ENCODE peak calls at places on chromosomes 16 and 17, in seven cellular contexts. P, K, R, F, M, X and W are unnamed samples.
A peak's percentile ranks its signal among the peaks of the same experiment; 100 is the strongest.

GRCh38 chr16:30954993-30955392 is 2.6 kb upstream of the SETD1A start:
- DNase-seq in R (no peak), P (no peak), X (no peak), F (no peak), K (no peak), M (no peak), W (no peak)

GRCh38 chr17:33137411-33137810 is 145.8 kb downstream of the SPACA3 start:
- DNase-seq in P (no peak), F (no peak), X (no peak), K (no peak), M (no peak), R (no peak), W (no peak)

GRCh38 chr16:31676731-31677130 is 149.0 kb downstream of the AHSP start:
- DNase-seq in R (no peak), M (no peak), X (no peak), K (no peak), F (no peak), P (no peak), W (no peak)

GRCh38 chr17:32558997-32559650 is 72.3 kb downstream of the CDK5R1 start:
- DNase-seq in P (peak; percentile 92), F (no peak), M (no peak), R (no peak), K (no peak), X (no peak), W (no peak)

GRCh38 chr17:81393684-81394376 is 1.4 kb upstream of the BAHCC1 start:
- DNase-seq in P (peak; percentile 40), K (peak; percentile 100), M (peak; percentile 100), X (peak; percentile 100), R (peak; percentile 100), F (peak; percentile 100), W (peak; percentile 100)

GRCh38 chr16:80802902-80803301 is 1.5 kb downstream of the CDYL2 start:
- DNase-seq in M (no peak), R (no peak), X (no peak), K (no peak), P (no peak), F (no peak), W (no peak)

GRCh38 chr16:84382396-84382795 is 14.1 kb downstream of the ATP2C2 start:
- DNase-seq in K (no peak), M (no peak), X (no peak), R (no peak), P (no peak), F (no peak), W (no peak)

GRCh38 chr17:41784207-41784744 is 2.2 kb downstream of the JUP start:
- DNase-seq in K (peak; percentile 66), P (no peak), R (no peak), M (peak; percentile 52), F (no peak), X (no peak), W (no peak)

GRCh38 chr17:81727324-81728031 is 15.4 kb downstream of the SLC25A10 start:
- DNase-seq in M (peak; percentile 78), X (no peak), P (no peak), F (no peak), K (peak; percentile 88), R (no peak), W (no peak)

GRCh38 chr17:49359990-49360795 is 1.9 kb downstream of the ZNF652 start:
- DNase-seq in M (no peak), F (no peak), X (no peak), R (no peak), K (no peak), P (no peak), W (no peak)

GRCh38 chr16:4369006-4369766 is 2.5 kb upstream of the VASN start:
- DNase-seq in F (no peak), M (no peak), K (no peak), R (no peak), P (no peak), X (no peak), W (no peak)

GRCh38 chr16:52976539-52977167 is 76.0 kb downstream of the CHD9NB start:
- DNase-seq in M (no peak), F (no peak), P (no peak), R (no peak), K (no peak), X (no peak), W (no peak)

GRCh38 chr17:82350182-82351030 is 8.6 kb upstream of the TEX19 start:
- DNase-seq in K (no peak), M (peak; percentile 58), F (no peak), R (no peak), X (no peak), P (no peak), W (no peak)

GRCh38 chr17:229945-230235 is 48.4 kb upstream of the DOC2B start:
- DNase-seq in R (no peak), M (peak; percentile 1), K (no peak), X (no peak), F (no peak), P (no peak), W (peak; percentile 61)

GRCh38 chr17:9768381-9768934 is 22.9 kb downstream of the DHRS7C start:
- DNase-seq in K (no peak), X (no peak), F (no peak), R (no peak), P (no peak), M (no peak), W (peak; percentile 28)

GRCh38 chr17:9330140-9330902 is 245.3 kb downstream of the STX8 start:
- DNase-seq in K (no peak), P (no peak), X (no peak), M (no peak), F (no peak), R (no peak), W (no peak)

DNA sequence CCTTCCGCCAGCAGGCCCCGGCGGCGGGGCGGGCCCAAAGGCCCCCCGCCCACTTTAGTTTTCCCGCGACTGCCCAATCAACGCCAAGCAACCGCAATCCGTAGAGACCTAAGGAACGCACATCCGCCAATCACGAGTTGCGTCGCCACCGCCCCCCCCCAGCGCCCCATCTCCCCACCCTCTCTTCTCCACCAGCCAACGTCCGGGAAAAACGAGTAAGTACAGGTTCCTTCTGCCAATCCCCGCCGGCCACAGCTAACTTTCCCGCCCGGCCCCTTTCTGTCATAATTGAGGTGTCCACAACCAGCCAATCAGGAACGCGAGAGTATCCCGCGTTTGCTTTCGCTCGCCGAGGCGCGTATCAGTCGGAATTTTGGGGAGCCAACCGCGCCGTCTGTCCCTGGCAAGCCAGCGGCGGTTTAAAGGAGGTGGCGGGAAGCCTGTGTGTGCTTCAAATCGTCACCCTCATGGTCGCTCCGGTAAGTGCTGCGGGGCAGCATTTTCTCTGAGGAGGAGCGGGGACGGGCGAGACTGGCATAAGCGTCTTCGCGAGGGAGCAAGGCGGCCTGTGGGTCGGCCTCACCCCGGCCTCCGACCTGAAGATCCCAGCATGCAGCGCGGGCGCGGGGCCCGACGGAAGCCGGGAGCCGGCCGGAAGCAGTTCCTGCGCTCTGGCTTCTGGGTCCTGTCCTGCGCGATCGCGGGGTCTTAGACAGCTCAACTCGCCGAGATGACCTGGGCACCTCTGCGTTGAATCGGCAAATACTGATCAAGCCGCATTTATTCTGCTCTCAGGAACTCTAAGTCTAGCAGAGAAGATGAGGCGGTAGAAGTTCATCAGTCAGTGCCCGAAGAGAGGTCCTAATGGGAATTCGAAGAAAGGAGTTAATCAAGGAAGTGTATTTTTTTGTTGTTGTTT is at the start of gene MIS12:
- DNase-seq in R (peak; percentile 98), X (peak; percentile 100), P (peak; percentile 94), K (peak; percentile 98), F (peak; percentile 95), M (peak; percentile 98), W (peak; percentile 100)
- TF ChIP-seq POLR2A in R (peak; percentile 78), X (peak; percentile 33), P (peak; percentile 98), K (no peak), F (peak; percentile 81), M (peak; percentile 80), W (no peak)

DNA sequence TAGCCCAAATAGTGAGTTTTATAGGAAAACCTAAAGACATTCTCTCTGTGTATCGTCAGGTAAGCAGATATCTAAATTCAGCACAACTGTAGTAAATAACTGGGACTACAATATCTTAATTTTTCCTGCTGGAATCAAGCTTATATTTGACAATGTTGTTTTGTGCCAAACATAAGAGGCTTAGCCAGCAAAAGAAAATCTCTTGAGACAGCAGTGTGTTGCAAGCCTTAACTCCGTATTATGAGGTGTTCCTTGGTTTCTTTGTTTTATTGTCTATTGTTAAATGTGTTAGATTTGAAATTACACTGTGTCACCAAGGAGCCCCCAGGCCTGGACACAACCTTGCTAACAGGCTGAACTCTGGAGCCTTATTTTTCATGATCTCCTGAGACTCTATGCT is 1570.6 kb upstream of the GOT2 start:
- DNase-seq in X (no peak), R (no peak), P (no peak), M (no peak), K (no peak), F (no peak), W (no peak)
- H3K36me3 ChIP-seq in X (no peaks in the 10 kb centered on the region), R (no peaks in the 10 kb centered on the region), P (no peaks in the 10 kb centered on the region), M (no peaks in the 10 kb centered on the region), K (no peaks in the 10 kb centered on the region), F (no peaks in the 10 kb centered on the region), W (no peaks in the 10 kb centered on the region)

GRCh38 chr16:71288890-71289731 is at the start of gene CMTR2:
- DNase-seq in F (peak; percentile 93), X (peak; percentile 98), K (peak; percentile 96), P (peak; percentile 86), R (peak; percentile 84), M (peak; percentile 96), W (peak; percentile 97)
- TF ChIP-seq EP300 in F (no peak), X (no peak), K (no peak), P (no peak), R (peak; percentile 49), M (no peak), W (no peak)

GRCh38 chr17:7580631-7581554 is 1.5 kb downstream of the CD68 start:
- DNase-seq in M (no peak), R (no peak), K (no peak), X (no peak), F (no peak), P (no peak), W (no peak)

GRCh38 chr17:7582401-7583252 is 1.0 kb upstream of the MPDU1 start:
- DNase-seq in R (no peak), P (no peak), M (peak; percentile 24), X (no peak), K (no peak), F (peak; percentile 75), W (no peak)

GRCh38 chr17:7586673-7587419 is 3.0 kb downstream of the SOX15 start:
- DNase-seq in F (no peak), M (peak; percentile 64), K (peak; percentile 54), X (no peak), P (no peak), R (no peak), W (no peak)

GRCh38 chr17:7579839-7580630 is 597 bp downstream of the CD68 start:
- DNase-seq in P (no peak), R (no peak), M (no peak), X (no peak), F (peak; percentile 29), K (no peak), W (no peak)

DNA sequence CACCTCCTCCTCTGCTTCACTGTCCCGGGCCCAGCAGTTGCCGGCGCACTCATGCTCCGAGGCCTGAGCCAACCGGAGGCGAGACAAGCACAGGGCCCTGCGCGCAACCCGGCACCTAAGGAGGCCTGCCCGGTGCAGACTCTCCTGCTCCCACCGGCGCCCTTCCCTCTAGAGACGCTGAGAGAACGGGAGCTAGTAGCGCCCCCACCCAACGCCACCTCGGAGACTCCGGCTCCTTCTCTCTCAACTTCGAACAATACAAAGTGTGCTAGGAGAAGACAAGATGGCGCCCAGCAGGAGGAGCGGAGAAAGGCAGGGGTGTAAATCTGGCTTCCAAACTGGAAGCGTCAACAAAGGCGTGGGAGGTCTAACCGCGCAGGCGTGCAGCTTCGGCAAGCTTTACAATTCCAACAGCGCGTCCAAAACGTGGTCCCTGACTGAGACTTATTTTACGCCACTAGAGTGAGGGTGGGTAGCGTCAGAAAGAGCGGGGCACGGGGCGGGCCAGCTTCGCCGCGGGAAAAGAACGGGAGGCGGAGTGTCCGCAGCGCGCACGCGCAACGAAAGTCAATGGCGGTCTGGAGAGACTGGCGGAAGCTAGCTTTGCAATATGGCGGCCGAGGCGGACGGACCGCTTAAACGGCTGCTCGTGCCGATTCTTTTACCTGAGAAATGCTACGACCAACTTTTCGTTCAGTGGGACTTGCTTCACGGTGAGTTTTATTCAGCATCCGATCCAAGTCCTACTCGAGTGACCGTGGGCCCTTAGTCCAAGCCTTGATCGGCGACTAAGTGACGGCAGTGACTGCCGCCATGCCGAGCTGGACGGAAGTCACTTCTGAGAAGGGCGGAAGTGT is at the start of gene MPDU1:
- DNase-seq in F (peak; percentile 97), P (peak; percentile 84), M (peak; percentile 96), X (peak; percentile 99), K (peak; percentile 96), R (peak; percentile 90), W (peak; percentile 98)
- TF ChIP-seq POLR2A in F (peak; percentile 35), P (peak; percentile 96), M (peak; percentile 83), X (peak; percentile 40), K (no peak), R (peak; percentile 73), W (peak; percentile 68)